ENCODE peak calls at places on chromosomes 13 and 19, in eight cellular contexts. S is tibial artery, E is astrocyte of the cerebellum, G is astrocyte of the spinal cord, P is heart right ventricle, D is RWPE1, U is natural killer cell, L is fibroblast of lung. K is an unnamed sample.

GRCh38 chr19:18650468-18651001 is 13.7 kb downstream of the KLHL26 start:
- DNase-seq in U (no peak), E (peak; percentile 32), D (no peak), G (peak; percentile 75), P (peak; percentile 78), S (peak; percentile 99), L (peak; percentile 81), K (no peak)

GRCh38 chr13:82717249-82717648 is 1165.0 kb downstream of the SLITRK1 start:
- DNase-seq in L (peak; percentile 89), G (peak; percentile 63), S (no peak), E (peak; percentile 57), U (no peak), P (no peak), D (peak; percentile 40), K (no peak)

GRCh38 chr13:58004761-58005160 is 373.2 kb downstream of the PCDH17 start:
- DNase-seq in L (no peak), E (no peak), S (no peak), U (no peak), D (no peak), P (no peak), G (no peak), K (no peak)

GRCh38 chr13:46614582-46614981 is 61.6 kb downstream of the LRCH1 start:
- DNase-seq in E (peak; percentile 53), G (peak; percentile 67), S (no peak), D (peak; percentile 48), P (no peak), U (no peak), L (peak; percentile 62), K (no peak)

GRCh38 chr13:113176822-113177221 is 18.4 kb downstream of the PROZ start:
- DNase-seq in E (no peak), U (no peak), S (no peak), P (no peak), L (no peak), D (no peak), G (no peak), K (no peak)

GRCh38 chr13:30829145-30829544 is 76.9 kb upstream of the MEDAG start:
- DNase-seq in P (no peak), D (peak; percentile 95), L (peak; percentile 94), E (no peak), U (no peak), G (peak; percentile 74), S (no peak), K (peak; percentile 40)

GRCh38 chr13:43732726-43733125 is 54.0 kb downstream of the ENOX1 start:
- DNase-seq in L (no peak), P (no peak), E (no peak), G (no peak), S (no peak), U (no peak), D (no peak), K (no peak)

GRCh38 chr19:17021793-17022590 is 4.6 kb downstream of the CPAMD8 start:
- DNase-seq in P (no peak), D (peak; percentile 79), L (no peak), S (no peak), E (no peak), G (no peak), U (no peak), K (peak; percentile 62)

GRCh38 chr13:46101488-46102289 is 3.1 kb downstream of the CPB2 start:
- DNase-seq in S (no peak), G (no peak), U (no peak), L (no peak), E (no peak), D (no peak), P (no peak), K (no peak)

GRCh38 chr13:54361460-54361859 is 1332.8 kb downstream of the OLFM4 start:
- DNase-seq in L (no peak), D (no peak), U (no peak), G (no peak), E (no peak), S (no peak), P (no peak), K (no peak)

GRCh38 chr19:6501740-6502648 is at the start of gene TUBB4A:
- DNase-seq in G (no peak), U (no peak), E (no peak), S (no peak), P (peak; percentile 11), D (no peak), L (no peak), K (no peak)
- TF ChIP-seq CTCF in G (no peak), U (no peak), E (no peak), S (no peak), P (no peak), D (no peak), L (no peak), K (no peak)

GRCh38 chr19:10918359-10918758 is 10.1 kb downstream of the YIPF2 start:
- DNase-seq in P (no peak), S (no peak), D (no peak), G (no peak), U (no peak), L (no peak), E (no peak), K (no peak)

GRCh38 chr19:10913716-10914340 is 14.6 kb downstream of the YIPF2 start:
- DNase-seq in E (no peak), D (no peak), S (no peak), U (no peak), G (no peak), P (no peak), L (no peak), K (no peak)

GRCh38 chr19:10916602-10917001 is 11.8 kb downstream of the YIPF2 start:
- DNase-seq in U (no peak), S (no peak), G (no peak), D (no peak), E (no peak), P (no peak), L (no peak), K (no peak)

GRCh38 chr19:10912619-10913018 is 15.8 kb downstream of the YIPF2 start:
- DNase-seq in E (no peak), G (no peak), D (no peak), U (no peak), L (no peak), P (no peak), S (no peak), K (no peak)

DNA sequence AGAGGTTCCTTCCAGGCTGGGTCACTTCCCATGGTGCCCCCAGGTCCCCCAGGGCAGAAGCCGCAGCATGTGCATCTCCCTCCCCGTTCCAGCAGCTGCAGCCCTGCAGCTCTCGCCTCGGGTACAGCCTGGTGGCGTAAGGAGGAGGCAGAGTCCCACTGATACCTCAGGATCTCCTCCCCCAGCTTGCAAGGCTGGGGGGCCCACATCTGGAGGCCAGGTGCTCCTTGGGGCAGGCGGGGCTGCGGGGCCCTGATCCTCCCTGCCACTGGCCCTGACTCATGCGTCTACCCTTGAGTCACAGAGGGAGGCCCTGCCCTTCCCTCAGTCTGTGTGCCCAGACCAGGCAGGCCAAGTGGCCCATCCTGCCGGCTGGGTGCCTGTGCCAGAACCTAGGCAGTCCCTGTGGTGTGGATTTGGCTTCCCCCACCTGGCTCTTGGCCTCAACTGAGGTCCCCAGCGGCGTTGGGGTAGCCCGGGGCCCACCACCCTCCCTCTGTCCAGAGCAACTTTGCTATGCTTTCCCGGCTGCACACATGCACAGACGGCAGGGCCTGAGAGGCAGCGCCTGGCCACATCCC is 12.8 kb downstream of the YIPF2 start:
- DNase-seq in P (no peak), U (no peak), L (peak; percentile 81), D (peak; percentile 80), E (no peak), G (peak; percentile 74), S (no peak), K (no peak)
- TF ChIP-seq CTCF in P (no peak), U (no peak), L (peak; percentile 25), D (no peak), E (no peak), G (no peak), S (no peak), K (no peak)

GRCh38 chr19:12871681-12872080 is 9.6 kb downstream of the DNASE2 start:
- DNase-seq in D (no peak), G (no peak), L (no peak), U (no peak), P (no peak), E (no peak), S (no peak), K (no peak)

GRCh38 chr19:12875086-12875485 is 6.2 kb downstream of the DNASE2 start:
- DNase-seq in P (no peak), L (no peak), G (no peak), S (no peak), E (no peak), U (no peak), D (no peak), K (no peak)

GRCh38 chr19:12873891-12874745 is 7.1 kb downstream of the DNASE2 start:
- DNase-seq in S (no peak), U (no peak), G (no peak), L (no peak), E (no peak), P (no peak), D (no peak), K (no peak)

GRCh38 chr19:12872255-12872654 is 9.0 kb downstream of the DNASE2 start:
- DNase-seq in D (no peak), L (no peak), E (no peak), G (no peak), U (no peak), S (no peak), P (no peak), K (no peak)

GRCh38 chr19:12872941-12873890 is 8.0 kb downstream of the DNASE2 start:
- DNase-seq in E (no peak), D (peak; percentile 94), S (peak; percentile 78), G (peak; percentile 43), L (peak; percentile 3), P (peak; percentile 24), U (peak; percentile 39), K (peak; percentile 74)
- TF ChIP-seq CTCF in E (no peak), D (peak; percentile 21), S (no peak), G (no peak), L (no peak), P (no peak), U (no peak), K (no peak)

GRCh38 chr19:54492568-54492967 is 10.1 kb upstream of the LAIR2 start:
- DNase-seq in D (no peak), U (no peak), G (no peak), P (no peak), E (no peak), L (no peak), S (no peak), K (no peak)

GRCh38 chr19:54489766-54490165 is 12.9 kb upstream of the LAIR2 start:
- DNase-seq in D (no peak), U (no peak), E (no peak), S (no peak), G (no peak), P (no peak), L (no peak), K (no peak)

GRCh38 chr19:54489341-54489740 is 13.3 kb upstream of the LAIR2 start:
- DNase-seq in L (no peak), E (no peak), U (no peak), S (no peak), G (no peak), P (no peak), D (no peak), K (no peak)

DNA sequence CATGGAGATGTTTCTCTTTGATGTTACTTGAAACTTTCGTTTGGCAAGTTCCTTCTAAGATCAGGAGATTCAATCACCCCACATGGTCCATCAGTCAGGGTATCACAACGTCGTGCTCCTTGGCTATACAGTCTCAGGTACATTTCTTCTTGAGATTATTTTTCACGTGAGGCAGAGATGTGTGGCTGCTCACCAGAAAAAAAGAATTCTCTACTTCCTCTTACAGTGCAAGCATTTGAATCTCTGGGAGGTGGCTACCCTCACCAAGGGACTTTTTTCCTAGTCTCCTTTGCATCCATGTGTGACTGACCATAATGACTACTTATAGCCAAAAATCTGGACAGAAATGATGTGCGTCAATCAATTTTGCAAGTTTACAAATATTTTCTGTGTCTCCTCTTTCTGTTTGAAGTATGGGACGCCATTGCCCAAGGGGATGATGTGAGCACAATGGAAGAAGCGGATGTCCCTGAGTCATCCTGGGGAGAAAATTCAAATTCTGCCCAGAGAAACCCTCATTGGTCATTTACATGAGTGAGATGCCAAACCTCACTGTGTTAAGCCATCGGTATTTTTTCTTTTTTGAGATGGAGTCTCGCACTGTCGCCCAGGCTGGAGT is 8.6 kb upstream of the LAIR2 start:
- DNase-seq in P (no peak), L (no peak), U (no peak), S (no peak), G (no peak), E (no peak), D (no peak), K (no peak)
- TF ChIP-seq CTCF in P (no peak), L (no peak), U (no peak), S (no peak), G (no peak), E (no peak), D (no peak), K (no peak)

K was measured in CD14-positive monocyte.